ENCODE peak calls at places on chromosomes 12 and 14, in four cellular contexts. G is HepG2, V is H1, X is K562. H is an unnamed sample.

GRCh38 chr12:62933220-62933870 is 1.6 kb downstream of the PPM1H start:
- DNase-seq in X (peak), V (peak), G (peak), H (no peak)

GRCh38 chr12:10073266-10073665 is 25.5 kb downstream of the CLEC1A start:
- DNase-seq in V (no peak), G (no peak), X (no peak), H (no peak)

GRCh38 chr12:77940566-77940965 is 109.9 kb downstream of the NAV3 start:
- DNase-seq in V (no peak), X (no peak), G (no peak), H (no peak)

GRCh38 chr12:95083938-95084337 is 10.5 kb upstream of the NR2C1 start:
- DNase-seq in V (no peak), X (no peak), G (no peak), H (no peak)

GRCh38 chr12:124380793-124381453 is 86.0 kb downstream of the RFLNA start:
- DNase-seq in X (no peak), G (no peak), V (no peak), H (no peak)

GRCh38 chr14:58071341-58071740 is 80.7 kb downstream of the ARMH4 start:
- DNase-seq in V (no peak), G (no peak), X (no peak), H (no peak)

GRCh38 chr12:115375188-115375991 is 691.4 kb upstream of the TBX3 start:
- DNase-seq in G (peak), X (no peak), V (no peak), H (peak)

GRCh38 chr14:106094654-106095189 is 568.3 kb downstream of the TMEM121 start:
- DNase-seq in V (peak), G (peak), X (no peak), H (no peak)

GRCh38 chr14:102675396-102675795 is 82.9 kb downstream of the RCOR1 start:
- DNase-seq in G (no peak), X (no peak), V (no peak), H (no peak)

GRCh38 chr14:52464175-52464574 is 88.1 kb downstream of the TXNDC16 start:
- DNase-seq in V (no peak), G (no peak), X (no peak), H (no peak)

GRCh38 chr14:42002139-42002538 is 395.5 kb downstream of the LRFN5 start:
- DNase-seq in X (no peak), G (no peak), V (no peak), H (no peak)

GRCh38 chr14:67787673-67788072 is 28.7 kb downstream of the ZFYVE26 start:
- DNase-seq in G (no peak), V (no peak), X (no peak), H (no peak)

GRCh38 chr14:98954347-98955000 is 317.5 kb downstream of the BCL11B start:
- DNase-seq in X (no peak), G (no peak), V (peak), H (no peak)

GRCh38 chr12:5466521-5466960 is 34.6 kb downstream of the NTF3 start:
- DNase-seq in V (no peak), G (no peak), X (no peak), H (no peak)

GRCh38 chr14:54567634-54568561 is 970 bp downstream of the SAMD4A start:
- DNase-seq in G (peak), X (peak), V (peak), H (no peak)

GRCh38 chr14:104221636-104222375 is 83.4 kb downstream of the KIF26A start:
- DNase-seq in V (no peak), G (no peak), X (no peak), H (no peak)

GRCh38 chr12:55670213-55670730 is 33.6 kb downstream of the OR10P1 start:
- DNase-seq in V (no peak), X (no peak), G (no peak), H (no peak)

GRCh38 chr12:39227218-39227617 is 215.7 kb downstream of the KIF21A start:
- DNase-seq in G (no peak), V (no peak), X (no peak), H (no peak)

GRCh38 chr14:45065540-45065939 is 18.4 kb upstream of the PRPF39 start:
- DNase-seq in V (no peak), G (no peak), X (no peak), H (no peak)

GRCh38 chr12:72679147-72679757 is 407.1 kb downstream of the TRHDE start:
- DNase-seq in X (no peak), V (no peak), G (no peak), H (no peak)

GRCh38 chr12:115456946-115457689 is 773.1 kb upstream of the TBX3 start:
- DNase-seq in V (no peak), X (no peak), G (peak), H (no peak)

GRCh38 chr14:38409081-38409705 is 153.3 kb upstream of the CLEC14A start:
- DNase-seq in G (no peak), V (no peak), X (no peak), H (no peak)

DNA sequence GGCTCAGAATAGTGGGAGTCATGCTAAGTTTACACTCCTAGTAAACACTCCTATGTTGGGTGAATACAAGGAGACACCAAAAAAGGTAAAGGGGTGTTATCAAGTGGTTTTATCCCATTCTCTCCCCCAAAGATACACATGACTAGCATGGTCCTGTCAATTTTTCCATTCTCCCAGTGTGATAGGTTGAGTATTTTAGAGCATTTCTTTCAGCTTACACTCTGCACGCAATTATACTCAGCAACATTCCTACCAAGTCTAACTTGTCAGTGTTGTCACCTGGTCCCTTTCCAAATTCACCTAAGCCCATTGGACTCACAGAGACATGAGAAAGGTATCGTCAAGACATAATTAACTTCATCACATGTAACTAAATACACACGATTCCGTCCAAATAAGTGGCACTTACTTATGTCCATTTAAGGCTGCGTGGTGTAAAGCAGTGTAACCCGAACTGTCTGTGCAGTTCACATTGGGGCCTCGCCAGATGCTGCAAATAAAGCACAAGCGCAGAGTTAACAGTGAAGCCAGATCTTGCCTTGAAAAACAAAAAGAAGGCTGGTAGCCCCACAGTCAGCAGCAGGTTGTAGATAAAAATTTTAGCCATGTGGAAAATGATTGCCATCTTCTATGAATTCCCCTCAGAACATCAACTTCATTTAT is 159.7 kb downstream of the ANKS1B start:
- DNase-seq in X (no peak), G (no peak), V (no peak), H (no peak)
- TF ChIP-seq CREB1 in X (no peak), G (no peak), V (no peak), H (no peak)

DNA sequence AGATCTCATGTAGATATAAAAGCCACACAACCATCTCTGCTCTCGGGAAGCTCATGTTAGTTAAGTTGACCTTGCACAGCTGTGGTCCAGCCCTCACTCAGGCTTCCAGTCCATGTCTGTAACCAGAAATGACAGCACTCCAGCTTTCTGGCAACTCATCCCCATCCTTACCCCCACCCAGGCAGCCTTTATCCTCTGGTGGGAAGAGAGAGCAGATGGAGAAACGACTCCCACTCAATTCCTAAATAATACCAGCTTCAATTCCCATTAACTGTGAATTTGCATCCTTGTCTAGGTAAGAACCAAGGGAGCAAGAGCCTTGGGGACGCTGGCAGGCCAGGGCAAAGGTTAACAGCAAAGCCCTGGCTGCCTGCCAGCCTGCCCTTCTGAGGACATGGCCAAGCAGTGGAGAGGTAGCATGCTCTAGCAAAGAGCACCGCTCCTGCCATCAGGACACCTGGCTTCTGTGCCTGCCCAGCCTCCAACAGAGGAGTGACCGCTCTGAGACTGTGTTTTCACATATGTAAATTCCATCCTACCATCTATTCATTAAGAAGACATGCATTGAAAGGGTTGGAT is 236.2 kb downstream of the GRIN2B start:
- DNase-seq in G (no peak), V (peak), X (no peak), H (no peak)
- TF ChIP-seq HDAC2 in G (no peak), V (no peak), X (no peak), H (no peak)

GRCh38 chr12:53169644-53170043 is 10.9 kb upstream of the ZNF740 start:
- DNase-seq in V (peak), X (no peak), G (no peak), H (no peak)
- TF ChIP-seq CREB1 in V (no peak), X (no peak), G (no peak), H (no peak)

GRCh38 chr12:46493352-46494209 is 121.0 kb upstream of the SLC38A2 start:
- DNase-seq in G (peak), X (no peak), V (no peak), H (no peak)
- TF ChIP-seq HDAC2 in G (peak), X (no peak), V (no peak), H (no peak)

DNA sequence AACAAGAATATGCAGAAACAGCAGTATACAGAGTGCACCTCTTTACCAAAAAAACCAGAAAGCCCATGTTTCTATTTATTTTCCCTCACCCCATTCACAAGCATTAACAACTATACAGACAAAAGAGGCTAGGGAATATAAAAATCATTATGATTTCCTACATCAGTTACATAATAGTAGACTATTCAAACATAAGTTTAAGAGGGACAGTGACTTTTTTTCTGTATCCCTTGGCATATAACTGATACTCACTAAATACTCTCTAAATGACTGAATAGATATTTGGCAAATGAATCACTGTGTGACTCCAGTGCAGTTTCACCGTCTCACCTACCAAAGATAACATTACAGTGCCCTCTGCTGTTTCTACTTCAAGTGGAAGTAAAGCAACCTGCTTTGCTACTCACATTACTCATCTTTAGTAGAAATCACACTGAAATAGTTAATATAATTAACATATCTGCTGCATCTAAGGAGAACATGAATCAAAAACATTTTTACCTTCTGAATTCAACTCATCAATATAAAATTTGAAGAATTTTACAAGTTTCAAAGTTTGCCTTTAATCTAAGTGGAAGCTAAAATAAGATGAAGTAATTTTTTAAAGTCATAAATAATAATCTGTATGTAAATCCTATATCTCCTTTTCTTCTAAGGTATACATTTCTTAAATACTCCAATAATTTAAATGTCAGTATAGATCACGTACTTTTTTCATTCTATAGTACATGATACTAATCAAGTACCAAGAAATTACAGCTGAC is 103.8 kb downstream of the OSBPL8 start:
- DNase-seq in X (peak), V (no peak), G (peak), H (peak)
- TF ChIP-seq CREB1 in X (no peak), V (no peak), G (no peak), H (no peak)

GRCh38 chr12:21773263-21773741 is 1.2 kb downstream of the KCNJ8 start:
- DNase-seq in G (no peak), X (peak), V (peak), H (no peak)
- TF ChIP-seq HDAC2 in G (no peak), X (no peak), V (peak), H (no peak)

H was measured in GM12878.